ENCODE peak calls at places on chromosomes 11 and 22, in seven cellular contexts. Q is PC-3, K is SK-N-MC, P is mammary epithelial cell, D is IMR-90, R is mesenchymal stem cell, U is mesendoderm. C is an unnamed sample.

GRCh38 chr11:45252134-45252856 is 33.8 kb downstream of the SYT13 start:
- DNase-seq in Q (peak), K (no peak), P (no peak), D (peak), R (peak), U (peak), C (peak)

GRCh38 chr22:27419473-27419872 is 382.1 kb downstream of the MN1 start:
- DNase-seq in Q (no peak), K (no peak), P (no peak), D (peak), R (no peak), U (no peak), C (no peak)

GRCh38 chr11:114132944-114133394 is 73.5 kb downstream of the ZBTB16 start:
- DNase-seq in Q (peak), K (no peak), P (no peak), D (no peak), R (no peak), U (no peak), C (peak)

GRCh38 chr22:35318346-35319215 is 18.9 kb downstream of the TOM1 start:
- DNase-seq in Q (no peak), K (no peak), P (no peak), D (no peak), R (no peak), U (no peak), C (no peak)

GRCh38 chr11:95699631-95700470 is 89.7 kb downstream of the FAM76B start:
- DNase-seq in Q (no peak), K (no peak), P (peak), D (peak), R (peak), U (no peak), C (no peak)

GRCh38 chr11:47186076-47186936 is at the start of gene PACSIN3:
- DNase-seq in Q (peak), K (no peak), P (peak), D (peak), R (peak), U (peak), C (peak)

GRCh38 chr22:39907035-39907434 is 6.2 kb downstream of the GRAP2 start:
- DNase-seq in Q (no peak), K (no peak), P (no peak), D (no peak), R (no peak), U (no peak), C (no peak)

GRCh38 chr11:28984216-28984615 is 876.0 kb downstream of the METTL15 start:
- DNase-seq in Q (no peak), K (no peak), P (no peak), D (no peak), R (no peak), U (no peak), C (no peak)

GRCh38 chr22:27919943-27920755 is 1.1 kb upstream of the PITPNB start:
- DNase-seq in Q (peak), K (no peak), P (peak), D (peak), R (peak), U (peak), C (peak)

GRCh38 chr11:9755561-9755960 is 91.7 kb downstream of the SWAP70 start:
- DNase-seq in Q (no peak), K (no peak), P (no peak), D (peak), R (peak), U (no peak), C (no peak)

GRCh38 chr22:20953342-20953608 is 13.8 kb upstream of the AIFM3 start:
- DNase-seq in Q (no peak), K (no peak), P (no peak), D (no peak), R (no peak), U (no peak), C (no peak)

GRCh38 chr11:6925636-6926207 is 504 bp upstream of the ZNF215 start:
- DNase-seq in Q (peak), K (no peak), P (peak), D (peak), R (peak), U (peak), C (peak)

GRCh38 chr11:102599642-102600261 is 25.4 kb downstream of the MMP20 start:
- DNase-seq in Q (peak), K (no peak), P (peak), D (peak), R (peak), U (peak), C (no peak)

GRCh38 chr11:24422371-24422770 is 74.5 kb upstream of the LUZP2 start:
- DNase-seq in Q (peak), K (no peak), P (no peak), D (peak), R (no peak), U (peak), C (no peak)

GRCh38 chr22:17243524-17243923 is 24.3 kb upstream of the ADA2 start:
- DNase-seq in Q (peak), K (no peak), P (peak), D (no peak), R (no peak), U (no peak), C (no peak)

GRCh38 chr11:531826-532511 is 3.4 kb downstream of the HRAS start:
- DNase-seq in Q (no peak), K (no peak), P (no peak), D (no peak), R (no peak), U (no peak), C (no peak)

GRCh38 chr11:129368889-129369672 is 6.6 kb upstream of the BARX2 start:
- DNase-seq in Q (peak), K (no peak), P (no peak), D (no peak), R (no peak), U (peak), C (no peak)

GRCh38 chr11:35174666-35175065 is 35.7 kb downstream of the CD44 start:
- DNase-seq in Q (peak), K (no peak), P (no peak), D (peak), R (peak), U (no peak), C (no peak)

GRCh38 chr11:1573077-1573846 is 1.2 kb upstream of the DUSP8 start:
- DNase-seq in Q (no peak), K (no peak), P (no peak), D (no peak), R (no peak), U (no peak), C (peak)

GRCh38 chr11:120135838-120136237 is 2.1 kb downstream of the TRIM29 start:
- DNase-seq in Q (no peak), K (no peak), P (peak), D (no peak), R (no peak), U (no peak), C (peak)

GRCh38 chr11:36092314-36093030 is 148.6 kb downstream of the LDLRAD3 start:
- DNase-seq in Q (no peak), K (no peak), P (no peak), D (peak), R (no peak), U (peak), C (no peak)

GRCh38 chr22:50280022-50280707 is 10.0 kb upstream of the MAPK11 start:
- DNase-seq in Q (no peak), K (no peak), P (no peak), D (no peak), R (no peak), U (no peak), C (no peak)

GRCh38 chr11:95993438-95994339 is 69.8 kb upstream of the MTMR2 start:
- DNase-seq in Q (no peak), K (no peak), P (no peak), D (peak), R (peak), U (no peak), C (no peak)

GRCh38 chr11:134119094-134119493 is 50.2 kb downstream of the JAM3 start:
- DNase-seq in Q (no peak), K (no peak), P (peak), D (peak), R (peak), U (no peak), C (no peak)

GRCh38 chr11:90332415-90332814 is 109.6 kb upstream of the CHORDC1 start:
- DNase-seq in Q (peak), K (no peak), P (peak), D (no peak), R (no peak), U (no peak), C (no peak)

GRCh38 chr22:30882181-30882771 is 86.3 kb downstream of the MORC2 start:
- DNase-seq in Q (peak), K (no peak), P (no peak), D (no peak), R (no peak), U (peak), C (no peak)
- H3K9ac ChIP-seq in Q (no peak), K (no peak), P (no peak), D (no peak), R (no peak), U (no peak), C (no peak)

DNA sequence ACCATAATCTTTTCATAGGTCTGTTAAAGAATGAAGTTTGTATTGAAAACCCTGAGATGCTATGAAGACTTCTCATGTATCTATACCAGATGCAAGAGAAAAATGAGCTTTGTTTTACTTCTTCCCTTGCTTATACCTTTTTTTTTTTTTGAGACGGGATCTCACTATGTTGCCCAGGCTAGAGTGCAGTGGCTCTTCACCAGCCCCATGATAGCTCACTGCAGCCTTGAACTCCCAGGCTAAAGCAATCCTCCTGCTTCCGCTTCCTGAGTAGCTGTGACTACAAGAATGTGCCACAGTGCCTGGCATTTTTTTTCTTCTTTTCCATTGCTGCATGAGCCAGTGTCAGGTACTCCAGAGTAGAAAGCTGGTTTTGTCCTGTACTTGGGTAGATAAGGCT is 10.8 kb downstream of the CEP295 start:
- DNase-seq in Q (no peak), K (no peak), P (no peak), D (no peak), R (no peak), U (no peak), C (no peak)
- H3K9ac ChIP-seq in Q (no peak), K (no peak), P (no peak), D (no peak), R (no peak), U (no peak), C (no peak)

GRCh38 chr11:61574611-61575010 is 6.3 kb downstream of the SYT7 start:
- DNase-seq in Q (no peak), K (no peak), P (no peak), D (no peak), R (no peak), U (no peak), C (no peak)
- H3K9ac ChIP-seq in Q (no peak), K (no peak), P (no peak), D (no peak), R (no peak), U (no peak), C (no peak)

DNA sequence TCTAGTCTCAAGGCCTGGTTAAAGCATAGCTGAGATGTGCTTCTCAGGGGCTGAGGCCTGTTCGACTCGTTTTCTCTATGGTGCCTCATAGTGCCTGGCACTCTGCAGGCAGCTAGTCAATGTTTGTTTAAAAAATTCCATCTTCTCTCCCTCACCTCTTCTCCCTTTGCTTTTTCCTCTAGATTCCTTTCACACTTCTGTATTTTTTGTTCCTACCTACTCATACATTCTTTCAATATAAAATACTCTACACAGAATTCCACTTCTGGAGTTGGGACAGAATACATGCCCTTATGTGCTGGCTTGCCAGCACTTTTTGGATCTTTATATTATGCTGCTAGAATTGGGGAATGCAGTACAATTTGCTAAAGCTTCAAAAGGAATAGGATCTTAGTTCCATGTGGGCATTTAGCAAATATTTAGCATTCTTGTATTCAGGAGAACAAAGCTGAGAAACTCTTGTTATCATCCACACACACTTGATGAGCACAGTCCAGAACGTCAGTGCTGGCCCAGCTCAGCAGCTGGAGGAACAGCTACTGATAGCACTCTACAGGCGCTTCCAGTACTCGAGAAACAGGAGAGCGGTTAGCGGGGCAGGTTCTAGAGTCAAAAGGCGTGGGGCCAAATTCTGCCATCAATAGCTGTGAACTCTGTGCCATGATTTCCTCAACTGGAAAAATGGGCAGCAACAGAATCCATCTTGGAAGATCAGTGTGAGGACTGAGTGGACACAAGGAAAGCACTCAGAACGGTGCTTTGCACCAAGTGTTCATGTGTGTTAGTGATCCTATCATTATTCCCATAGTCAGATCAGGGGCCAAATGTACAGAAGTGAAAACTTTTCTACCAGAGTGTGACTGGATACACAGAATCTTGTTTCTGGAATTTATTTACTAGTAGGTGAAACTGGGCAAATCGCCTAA is 3.4 kb downstream of the JOSD1 start:
- DNase-seq in Q (peak), K (no peak), P (no peak), D (peak), R (peak), U (peak), C (peak)
- H3K9ac ChIP-seq in Q (peak), K (no peak), P (peak), D (peak), R (peak), U (no peak), C (no peak)

DNA sequence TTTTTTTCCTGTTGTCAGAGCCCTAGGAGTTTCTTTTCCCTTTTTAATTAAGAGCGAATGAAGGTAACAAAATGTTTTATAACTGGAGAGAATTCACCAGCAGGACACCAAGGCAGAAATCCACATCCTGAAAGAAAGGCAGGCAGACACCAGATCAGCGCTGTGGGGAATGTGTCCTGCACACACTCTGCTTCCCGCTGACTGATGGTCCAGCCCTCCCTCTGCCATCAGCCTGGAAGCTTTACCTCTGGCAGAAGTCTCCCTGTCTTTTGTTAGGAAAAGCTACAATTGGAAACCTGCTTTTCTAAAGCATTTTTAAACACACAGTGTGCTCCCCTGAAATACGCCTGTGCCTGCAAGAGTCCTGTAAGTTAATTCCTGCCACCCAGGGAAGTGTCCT is 638.5 kb downstream of the NTM start:
- DNase-seq in Q (no peak), K (no peak), P (no peak), D (no peak), R (no peak), U (peak), C (no peak)
- H3K9ac ChIP-seq in Q (no peak), K (no peak), P (no peak), D (no peak), R (no peak), U (no peak), C (no peak)

GRCh38 chr11:62044639-62045121 is 77.2 kb upstream of the FTH1 start:
- DNase-seq in Q (peak), K (no peak), P (peak), D (no peak), R (no peak), U (no peak), C (peak)
- H3K9ac ChIP-seq in Q (peak), K (no peak), P (no peak), D (no peak), R (no peak), U (no peak), C (no peak)

DNA sequence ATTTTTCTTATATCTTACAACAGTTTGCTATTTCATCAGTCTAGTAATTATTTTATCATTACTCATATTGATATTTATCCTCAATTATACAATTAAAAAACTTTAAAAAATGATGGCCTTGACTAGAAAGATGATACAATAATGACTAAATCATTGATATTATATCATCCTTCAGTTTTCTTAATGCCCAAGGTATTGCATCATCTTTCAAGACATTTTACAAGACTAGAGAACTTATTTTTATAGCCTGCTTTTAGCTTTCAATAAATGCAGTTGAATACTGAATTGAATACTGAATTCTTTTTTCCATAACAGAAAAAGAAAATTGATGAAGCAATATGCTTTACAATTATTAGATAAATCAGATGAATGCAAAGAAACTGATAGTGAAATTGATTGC is 886.5 kb upstream of the LRRC4C start:
- DNase-seq in Q (no peak), K (no peak), P (no peak), D (no peak), R (no peak), U (no peak), C (no peak)
- H3K9ac ChIP-seq in Q (no peak), K (no peak), P (no peak), D (no peak), R (no peak), U (no peak), C (no peak)

GRCh38 chr22:46116491-46116958 is 33.8 kb upstream of the PPARA start:
- DNase-seq in Q (peak), K (no peak), P (peak), D (peak), R (peak), U (peak), C (peak)
- H3K9ac ChIP-seq in Q (no peak), K (no peak), P (no peak), D (no peak), R (peak), U (no peak), C (peak)

DNA sequence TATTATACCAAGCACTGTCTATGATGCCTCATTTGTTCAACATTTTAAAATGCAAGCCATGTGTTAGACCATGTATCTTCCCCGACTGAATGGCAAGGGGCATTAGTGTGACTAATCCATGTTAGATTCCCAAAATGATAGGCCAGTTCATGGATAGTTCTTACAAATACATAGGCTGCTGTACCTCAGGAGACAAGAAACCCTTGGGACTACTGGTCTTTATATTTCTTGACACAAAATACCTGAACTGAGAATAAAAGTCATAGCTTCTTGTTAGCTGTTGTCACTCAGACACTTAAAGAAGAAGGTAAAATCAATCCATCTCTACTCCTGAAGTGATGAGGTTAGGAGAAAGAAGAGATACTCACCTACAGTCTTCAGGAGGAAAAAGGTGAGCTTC is at the start of gene OR8D4:
- DNase-seq in Q (no peak), K (no peak), P (no peak), D (no peak), R (no peak), U (no peak), C (no peak)
- H3K9ac ChIP-seq in Q (no peak), K (no peak), P (no peak), D (no peak), R (no peak), U (no peak), C (no peak)

C was measured in colonic mucosa.